ENCODE peak calls at places on chromosomes 2 and 18, in seven cellular contexts. One of them, this sample, is unnamed.

GRCh38 chr2:3460161-3460560 is 59.2 kb downstream of the ADI1 start:
- DNase-seq in H54: no peak
- DNase-seq in breast epithelium: no peak
- DNase-seq in transverse colon: no peak
- DNase-seq in uterus: no peak
- DNase-seq in A549: no peak
- DNase-seq in stomach: peak; percentile 23
- DNase-seq in this sample: no peak

GRCh38 chr2:67880291-67880761 is 182.5 kb downstream of the C1D start:
- DNase-seq in uterus: no peak
- DNase-seq in transverse colon: no peak
- DNase-seq in H54: peak; percentile 12
- DNase-seq in breast epithelium: no peak
- DNase-seq in A549: no peak
- DNase-seq in stomach: no peak
- DNase-seq in this sample: no peak

GRCh38 chr2:109528811-109529501 is 84.8 kb downstream of the SEPTIN10 start:
- DNase-seq in stomach: no peak
- DNase-seq in A549: no peak
- DNase-seq in H54: no peak
- DNase-seq in uterus: no peak
- DNase-seq in transverse colon: no peak
- DNase-seq in breast epithelium: peak; percentile 33
- DNase-seq in this sample: no peak

GRCh38 chr2:195307751-195308150 is 349.3 kb upstream of the SLC39A10 start:
- DNase-seq in transverse colon: no peak
- DNase-seq in stomach: no peak
- DNase-seq in breast epithelium: no peak
- DNase-seq in uterus: no peak
- DNase-seq in A549: peak; percentile 76
- DNase-seq in H54: no peak
- DNase-seq in this sample: no peak

GRCh38 chr18:2932247-2933181 is 80.4 kb downstream of the LPIN2 start:
- DNase-seq in transverse colon: no peak
- DNase-seq in A549: peak; percentile 50
- DNase-seq in stomach: no peak
- DNase-seq in breast epithelium: no peak
- DNase-seq in H54: no peak
- DNase-seq in uterus: peak; percentile 58
- DNase-seq in this sample: peak; percentile 72

GRCh38 chr2:151817929-151818328 is 10.3 kb downstream of the ARL5A start:
- DNase-seq in H54: no peak
- DNase-seq in breast epithelium: no peak
- DNase-seq in transverse colon: no peak
- DNase-seq in A549: no peak
- DNase-seq in stomach: no peak
- DNase-seq in uterus: no peak
- DNase-seq in this sample: no peak

GRCh38 chr2:26609839-26610277 is 31.3 kb downstream of the CIB4 start:
- DNase-seq in stomach: no peak
- DNase-seq in transverse colon: no peak
- DNase-seq in uterus: no peak
- DNase-seq in A549: no peak
- DNase-seq in breast epithelium: no peak
- DNase-seq in H54: no peak
- DNase-seq in this sample: no peak

GRCh38 chr2:149799296-149799695 is 211.7 kb upstream of the MMADHC start:
- DNase-seq in transverse colon: no peak
- DNase-seq in stomach: no peak
- DNase-seq in A549: peak; percentile 35
- DNase-seq in breast epithelium: no peak
- DNase-seq in uterus: no peak
- DNase-seq in H54: no peak
- DNase-seq in this sample: no peak

GRCh38 chr2:122172812-122173211 is 417.4 kb downstream of the TSN start:
- DNase-seq in H54: no peak
- DNase-seq in uterus: no peak
- DNase-seq in A549: no peak
- DNase-seq in breast epithelium: no peak
- DNase-seq in stomach: no peak
- DNase-seq in transverse colon: no peak
- DNase-seq in this sample: no peak

GRCh38 chr2:116987447-116987846 is 827.0 kb upstream of the DDX18 start:
- DNase-seq in transverse colon: no peak
- DNase-seq in breast epithelium: no peak
- DNase-seq in stomach: no peak
- DNase-seq in A549: no peak
- DNase-seq in uterus: no peak
- DNase-seq in H54: no peak
- DNase-seq in this sample: no peak

GRCh38 chr2:200274116-200275075 is 32.1 kb upstream of the SPATS2L start:
- DNase-seq in A549: no peak
- DNase-seq in transverse colon: no peak
- DNase-seq in breast epithelium: no peak
- DNase-seq in stomach: no peak
- DNase-seq in uterus: no peak
- DNase-seq in H54: no peak
- DNase-seq in this sample: no peak

GRCh38 chr2:221106241-221106640 is 465.9 kb downstream of the EPHA4 start:
- DNase-seq in A549: no peak
- DNase-seq in breast epithelium: no peak
- DNase-seq in transverse colon: no peak
- DNase-seq in H54: no peak
- DNase-seq in stomach: no peak
- DNase-seq in uterus: no peak
- DNase-seq in this sample: no peak

GRCh38 chr18:28120811-28121210 is 56.1 kb downstream of the CDH2 start:
- DNase-seq in A549: no peak
- DNase-seq in stomach: no peak
- DNase-seq in transverse colon: no peak
- DNase-seq in uterus: no peak
- DNase-seq in breast epithelium: no peak
- DNase-seq in H54: no peak
- DNase-seq in this sample: no peak

GRCh38 chr2:128602699-128603101 is 284.0 kb upstream of the HS6ST1 start:
- DNase-seq in H54: no peak
- DNase-seq in breast epithelium: peak; percentile 38
- DNase-seq in transverse colon: no peak
- DNase-seq in A549: no peak
- DNase-seq in stomach: no peak
- DNase-seq in uterus: no peak
- DNase-seq in this sample: no peak

GRCh38 chr18:23451491-23451890 is 1.6 kb upstream of the RIOK3 start:
- DNase-seq in stomach: no peak
- DNase-seq in H54: no peak
- DNase-seq in A549: no peak
- DNase-seq in breast epithelium: no peak
- DNase-seq in transverse colon: no peak
- DNase-seq in uterus: no peak
- DNase-seq in this sample: no peak

GRCh38 chr2:3641841-3642421 is 16.1 kb upstream of the ALLC start:
- DNase-seq in A549: no peak
- DNase-seq in H54: no peak
- DNase-seq in stomach: peak; percentile 7
- DNase-seq in uterus: no peak
- DNase-seq in transverse colon: no peak
- DNase-seq in breast epithelium: peak; percentile 46
- DNase-seq in this sample: peak; percentile 8

GRCh38 chr2:236676131-236676873 is 106.7 kb downstream of the ACKR3 start:
- DNase-seq in A549: no peak
- DNase-seq in breast epithelium: no peak
- DNase-seq in uterus: no peak
- DNase-seq in H54: no peak
- DNase-seq in stomach: no peak
- DNase-seq in transverse colon: no peak
- DNase-seq in this sample: no peak

GRCh38 chr2:179336782-179337534 is 72.3 kb upstream of the SESTD1 start:
- DNase-seq in transverse colon: no peak
- DNase-seq in breast epithelium: no peak
- DNase-seq in stomach: no peak
- DNase-seq in uterus: no peak
- DNase-seq in A549: no peak
- DNase-seq in H54: peak; percentile 23
- DNase-seq in this sample: no peak

GRCh38 chr2:69299772-69300516 is 87.1 kb downstream of the GFPT1 start:
- DNase-seq in transverse colon: no peak
- DNase-seq in uterus: no peak
- DNase-seq in H54: no peak
- DNase-seq in A549: no peak
- DNase-seq in breast epithelium: no peak
- DNase-seq in stomach: no peak
- DNase-seq in this sample: no peak

GRCh38 chr18:37507239-37507638 is 58.4 kb downstream of the CELF4 start:
- DNase-seq in A549: no peak
- DNase-seq in H54: no peak
- DNase-seq in uterus: no peak
- DNase-seq in breast epithelium: no peak
- DNase-seq in stomach: no peak
- DNase-seq in transverse colon: no peak
- DNase-seq in this sample: no peak

GRCh38 chr2:48530033-48530804 is at the start of gene STON1:
- DNase-seq in stomach: peak; percentile 30
- DNase-seq in breast epithelium: no peak
- DNase-seq in H54: peak; percentile 54
- DNase-seq in uterus: peak; percentile 74
- DNase-seq in transverse colon: peak; percentile 39
- DNase-seq in A549: peak; percentile 17
- DNase-seq in this sample: peak; percentile 32

GRCh38 chr2:86446060-86446459 is 4.9 kb downstream of the KDM3A start:
- DNase-seq in transverse colon: no peak
- DNase-seq in stomach: no peak
- DNase-seq in H54: no peak
- DNase-seq in breast epithelium: no peak
- DNase-seq in uterus: no peak
- DNase-seq in A549: no peak
- DNase-seq in this sample: no peak

GRCh38 chr18:63099848-63100625 is 219.5 kb downstream of the BCL2 start:
- DNase-seq in uterus: no peak
- DNase-seq in H54: no peak
- DNase-seq in breast epithelium: no peak
- DNase-seq in transverse colon: peak; percentile 73
- DNase-seq in A549: no peak
- DNase-seq in stomach: no peak
- DNase-seq in this sample: no peak

GRCh38 chr2:111986116-111986900 is 68.8 kb upstream of the TMEM87B start:
- DNase-seq in H54: no peak
- DNase-seq in stomach: no peak
- DNase-seq in transverse colon: no peak
- DNase-seq in uterus: no peak
- DNase-seq in breast epithelium: no peak
- DNase-seq in A549: no peak
- DNase-seq in this sample: no peak

GRCh38 chr2:203535078-203535783 is at the start of gene RAPH1:
- DNase-seq in H54: peak; percentile 86
- DNase-seq in breast epithelium: peak; percentile 78
- DNase-seq in A549: peak; percentile 88
- DNase-seq in transverse colon: peak; percentile 90
- DNase-seq in uterus: peak; percentile 70
- DNase-seq in stomach: peak; percentile 87
- DNase-seq in this sample: peak; percentile 88
- TF ChIP-seq POLR2A in H54: peak; percentile 58
- TF ChIP-seq POLR2A in breast epithelium: no peak
- TF ChIP-seq POLR2A in A549: peak; percentile 59
- TF ChIP-seq POLR2A in transverse colon: peak; percentile 69
- TF ChIP-seq POLR2A in uterus: peak; percentile 34
- TF ChIP-seq POLR2A in stomach: no peak
- TF ChIP-seq POLR2A in this sample: peak; percentile 80

DNA sequence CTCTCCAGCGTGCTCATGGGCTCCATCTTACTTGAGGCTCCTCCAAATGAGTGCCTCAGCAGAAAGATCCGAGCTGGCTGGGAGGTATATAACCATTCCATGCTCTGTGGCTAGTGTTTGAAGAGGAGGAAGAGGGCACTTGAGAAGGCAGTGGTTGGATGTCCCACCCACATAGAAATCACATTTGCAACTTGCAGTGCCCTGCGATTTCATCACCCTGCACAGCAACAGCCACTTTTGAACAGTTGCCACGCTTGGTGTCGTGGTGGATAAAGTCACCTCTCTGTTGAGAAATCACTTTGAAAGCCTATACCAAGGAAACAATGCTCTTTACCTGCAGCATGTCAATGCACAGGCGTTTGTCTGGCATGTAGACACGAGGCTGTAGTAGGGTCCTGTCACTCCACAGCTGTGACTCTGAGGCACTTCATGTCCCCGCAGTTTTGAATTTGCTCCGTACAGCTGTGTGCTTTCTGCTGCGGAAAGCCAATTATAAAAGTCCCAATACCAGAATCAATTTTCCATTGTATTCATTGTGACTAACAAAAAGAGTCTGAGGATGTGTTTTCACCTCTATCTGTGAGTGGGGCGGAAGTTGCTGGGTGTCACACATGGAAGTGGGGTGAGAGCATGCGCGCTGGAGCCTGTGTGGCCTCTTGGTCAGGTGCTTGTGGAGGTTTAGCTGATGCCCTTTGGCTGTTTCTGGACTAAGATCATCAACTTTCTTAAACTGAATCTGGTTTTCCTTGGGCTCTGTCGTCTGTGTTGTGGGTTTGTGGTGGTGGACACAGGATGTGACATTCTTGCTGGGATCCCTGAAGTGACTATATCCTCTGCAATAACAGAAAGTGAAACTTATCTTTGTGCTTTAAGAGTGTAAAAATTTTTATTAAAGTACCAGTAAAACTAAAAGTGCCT is 2.8 kb downstream of the CNDP2 start:
- DNase-seq in H54: no peak
- DNase-seq in breast epithelium: no peak
- DNase-seq in A549: no peak
- DNase-seq in transverse colon: peak; percentile 71
- DNase-seq in stomach: peak; percentile 72
- DNase-seq in uterus: no peak
- DNase-seq in this sample: peak; percentile 31
- TF ChIP-seq POLR2A in H54: no peak
- TF ChIP-seq POLR2A in breast epithelium: no peak
- TF ChIP-seq POLR2A in A549: no peak
- TF ChIP-seq POLR2A in transverse colon: no peak
- TF ChIP-seq POLR2A in stomach: no peak
- TF ChIP-seq POLR2A in uterus: no peak
- TF ChIP-seq POLR2A in this sample: no peak

DNA sequence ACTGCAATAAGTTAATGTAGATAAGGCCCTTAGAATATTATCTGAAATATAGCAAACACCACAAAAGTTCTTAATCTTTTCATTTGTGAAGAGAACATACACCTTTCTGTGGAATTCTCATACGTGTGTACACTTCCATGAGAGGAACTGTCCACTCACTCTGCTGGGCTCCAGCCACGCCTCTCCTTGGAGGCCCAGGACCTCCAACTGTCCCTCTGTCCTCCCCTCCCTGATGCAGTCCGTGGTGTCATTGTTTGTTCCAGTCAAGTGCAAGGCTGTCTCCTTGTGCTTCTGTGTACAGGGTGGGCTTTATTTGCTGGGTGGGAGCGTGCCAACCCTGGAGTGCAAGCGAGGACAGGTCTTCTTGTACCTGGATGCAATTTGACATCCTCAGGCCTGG is 8.7 kb downstream of the RAB12 start:
- DNase-seq in stomach: no peak
- DNase-seq in transverse colon: no peak
- DNase-seq in H54: no peak
- DNase-seq in uterus: no peak
- DNase-seq in A549: no peak
- DNase-seq in breast epithelium: no peak
- DNase-seq in this sample: peak; percentile 17
- TF ChIP-seq POLR2A in stomach: no peak
- TF ChIP-seq POLR2A in transverse colon: no peak
- TF ChIP-seq POLR2A in H54: no peak
- TF ChIP-seq POLR2A in uterus: no peak
- TF ChIP-seq POLR2A in A549: no peak
- TF ChIP-seq POLR2A in breast epithelium: no peak
- TF ChIP-seq POLR2A in this sample: no peak

GRCh38 chr2:215791481-215791937 is 221.8 kb downstream of the MREG start:
- DNase-seq in A549: no peak
- DNase-seq in transverse colon: no peak
- DNase-seq in stomach: no peak
- DNase-seq in breast epithelium: no peak
- DNase-seq in uterus: no peak
- DNase-seq in H54: no peak
- DNase-seq in this sample: no peak
- TF ChIP-seq POLR2A in A549: no peak
- TF ChIP-seq POLR2A in transverse colon: no peak
- TF ChIP-seq POLR2A in stomach: no peak
- TF ChIP-seq POLR2A in breast epithelium: no peak
- TF ChIP-seq POLR2A in uterus: no peak
- TF ChIP-seq POLR2A in H54: no peak
- TF ChIP-seq POLR2A in this sample: no peak